ENCODE peak calls at places on chromosomes 3 and 15, in ten cellular contexts. V is psoas muscle; B is Calu3; W is stimulated activated CD4-positive, alpha-beta T cell treated with anti-CD3 and anti-CD28 coated beads, Interleukin-15, amount 100 ng/mL, for 1 hour; I is mesothelial cell of epicardium; C is NCI-H2081; L is CD8-positive, alpha-beta T cell; D is brain microvascular endothelial cell; F is SJSA1; X is iPS DF 19.7. T is an unnamed sample.

GRCh38 chr3:113615976-113616375 is 80.5 kb downstream of the USF3 start:
- DNase-seq in X (no peak), C (no peak), I (no peak), D (no peak), L (no peak), V (no peak), F (no peak), W (no peak), B (no peak), T (no peak)

GRCh38 chr15:89167267-89168176 is 53.9 kb downstream of the RLBP1 start:
- DNase-seq in B (peak; percentile 61), D (peak; percentile 33), L (no peak), F (peak; percentile 51), W (peak; percentile 51), V (peak; percentile 71), I (no peak), C (no peak), X (no peak), T (no peak)

GRCh38 chr3:71064288-71064975 is 519.1 kb downstream of the FOXP1 start:
- DNase-seq in D (peak; percentile 41), F (peak; percentile 45), I (no peak), V (peak; percentile 70), L (peak; percentile 83), W (peak; percentile 32), C (no peak), B (peak; percentile 61), X (no peak), T (peak; percentile 61)

GRCh38 chr3:10557783-10558373 is 52.5 kb upstream of the ATP2B2 start:
- DNase-seq in F (no peak), V (no peak), C (no peak), X (no peak), B (no peak), L (peak; percentile 47), D (peak; percentile 62), I (no peak), W (no peak), T (no peak)

GRCh38 chr3:169923189-169923588 is 11.8 kb downstream of the SAMD7 start:
- DNase-seq in C (peak; percentile 95), B (no peak), X (no peak), F (no peak), V (peak; percentile 58), L (no peak), D (no peak), I (peak; percentile 46), W (no peak), T (no peak)

GRCh38 chr3:65033577-65033976 is 345.8 kb upstream of the ADAMTS9 start:
- DNase-seq in C (no peak), F (no peak), W (no peak), I (no peak), V (no peak), B (no peak), L (no peak), D (no peak), X (no peak), T (no peak)

GRCh38 chr3:120907659-120908029 is 361 bp upstream of the STXBP5L start:
- DNase-seq in D (no peak), I (no peak), B (no peak), C (no peak), W (no peak), X (peak; percentile 99), L (no peak), V (no peak), F (no peak), T (no peak)

GRCh38 chr15:39404767-39405173 is 176.1 kb upstream of the THBS1 start:
- DNase-seq in C (no peak), F (no peak), B (no peak), X (no peak), D (peak; percentile 93), L (no peak), W (no peak), V (no peak), I (no peak), T (no peak)

GRCh38 chr3:43223670-43224364 is 62.5 kb upstream of the SNRK start:
- DNase-seq in B (no peak), D (no peak), F (no peak), X (no peak), L (no peak), W (no peak), C (no peak), V (no peak), I (no peak), T (no peak)

GRCh38 chr3:56254835-56255234 is 213.4 kb downstream of the ERC2 start:
- DNase-seq in F (no peak), B (no peak), V (no peak), X (no peak), D (no peak), C (no peak), L (no peak), I (no peak), W (no peak), T (peak; percentile 40)

GRCh38 chr15:39828374-39828931 is 45.8 kb upstream of the FSIP1 start:
- DNase-seq in F (no peak), D (peak; percentile 68), L (no peak), W (no peak), I (peak; percentile 41), C (no peak), V (no peak), X (no peak), B (peak; percentile 76), T (no peak)

GRCh38 chr3:76728411-76728810 is 311.5 kb upstream of the ROBO2 start:
- DNase-seq in V (no peak), L (no peak), X (no peak), B (no peak), W (no peak), D (no peak), F (no peak), I (no peak), C (no peak), T (no peak)

GRCh38 chr3:9976736-9977709 is 9.6 kb downstream of the EMC3 start:
- DNase-seq in I (no peak), W (no peak), V (peak; percentile 88), B (peak; percentile 63), X (no peak), C (no peak), L (no peak), D (peak; percentile 93), F (peak; percentile 77), T (peak; percentile 37)

GRCh38 chr3:170476291-170476690 is 57.6 kb downstream of the CLDN11 start:
- DNase-seq in F (no peak), L (no peak), V (no peak), C (no peak), X (no peak), B (no peak), W (no peak), D (no peak), I (no peak), T (peak; percentile 45)

GRCh38 chr3:5138214-5138981 is 16.3 kb downstream of the ARL8B start:
- DNase-seq in X (no peak), B (no peak), L (no peak), C (no peak), V (no peak), D (no peak), I (no peak), F (no peak), W (no peak), T (no peak)

GRCh38 chr15:79209690-79210089 is 72.8 kb upstream of the ANKRD34C start:
- DNase-seq in F (no peak), V (no peak), L (no peak), X (no peak), W (no peak), D (no peak), C (no peak), I (no peak), B (no peak), T (peak; percentile 79)

GRCh38 chr3:124785966-124786365 is 55.7 kb downstream of the UMPS start:
- DNase-seq in F (no peak), B (no peak), V (no peak), L (no peak), I (no peak), C (no peak), W (no peak), X (no peak), D (no peak), T (no peak)

GRCh38 chr3:184337315-184337714 is at the start of gene FAM131A:
- DNase-seq in F (no peak), L (no peak), W (no peak), X (no peak), B (no peak), V (peak; percentile 78), C (no peak), D (no peak), I (no peak), T (no peak)

GRCh38 chr3:126270145-126270811 is 86.9 kb downstream of the KLF15 start:
- DNase-seq in I (no peak), D (no peak), B (peak; percentile 62), L (no peak), V (peak; percentile 79), C (no peak), F (no peak), W (no peak), X (no peak), T (no peak)

GRCh38 chr3:79297242-79297641 is 470.6 kb downstream of the ROBO1 start:
- DNase-seq in X (no peak), I (no peak), L (no peak), F (peak; percentile 43), V (no peak), B (no peak), C (peak; percentile 36), D (peak; percentile 90), W (no peak), T (no peak)

GRCh38 chr3:113110263-113110662 is 101.1 kb upstream of the BOC start:
- DNase-seq in C (no peak), X (no peak), B (peak; percentile 19), V (no peak), D (no peak), F (no peak), I (no peak), W (no peak), L (no peak), T (no peak)

GRCh38 chr15:91268510-91268909 is 168.5 kb downstream of the SV2B start:
- DNase-seq in W (no peak), V (no peak), F (no peak), C (no peak), I (no peak), B (no peak), L (no peak), X (no peak), D (no peak), T (peak; percentile 48)

GRCh38 chr3:156161172-156161571 is 40.8 kb downstream of the KCNAB1 start:
- DNase-seq in D (no peak), B (no peak), L (no peak), V (no peak), W (no peak), I (no peak), F (no peak), C (peak; percentile 63), X (no peak), T (no peak)

GRCh38 chr3:149382518-149382917 is 5.1 kb upstream of the TM4SF1 start:
- DNase-seq in L (no peak), D (peak; percentile 65), X (no peak), F (no peak), W (no peak), V (no peak), C (no peak), B (peak; percentile 57), I (no peak), T (no peak)

GRCh38 chr15:60573936-60574335 is 95.0 kb upstream of the ICE2 start:
- DNase-seq in I (no peak), C (no peak), W (peak; percentile 21), F (no peak), V (no peak), X (no peak), D (no peak), L (no peak), B (no peak), T (no peak)

GRCh38 chr15:62569460-62570404 is 404.6 kb upstream of the C2CD4B start:
- DNase-seq in X (no peak), I (no peak), L (no peak), D (peak; percentile 58), B (peak; percentile 81), W (no peak), V (peak; percentile 88), C (peak; percentile 80), F (peak; percentile 79), T (no peak)

GRCh38 chr15:49225572-49226281 is 55.7 kb downstream of the GALK2 start:
- DNase-seq in I (no peak), W (no peak), L (no peak), C (no peak), D (peak; percentile 43), F (peak; percentile 52), B (peak; percentile 37), X (peak; percentile 69), V (no peak), T (peak; percentile 56)

GRCh38 chr15:84715442-84716035 is 400 bp downstream of the SEC11A start:
- DNase-seq in L (no peak), D (peak; percentile 20), C (no peak), W (peak; percentile 27), V (no peak), I (peak; percentile 46), F (peak; percentile 49), X (no peak), B (peak; percentile 33), T (no peak)

T was measured in iPS-NIHi11.